ENCODE peak calls at places on chromosomes 16 and 17, in four cellular contexts. One of them, this sample, is unnamed.

GRCh38 chr17:77883213-77883650 is 75.3 kb upstream of the TNRC6C start:
- DNase-seq in thoracic aorta: no peak
- DNase-seq in EL: no peak
- DNase-seq in Daoy: no peak
- DNase-seq in this sample: no peak

GRCh38 chr17:40779181-40779909 is 3.0 kb downstream of the KRT27 start:
- DNase-seq in thoracic aorta: no peak
- DNase-seq in EL: no peak
- DNase-seq in Daoy: no peak
- DNase-seq in this sample: no peak

GRCh38 chr17:69643686-69644085 is 229.2 kb downstream of the MAP2K6 start:
- DNase-seq in thoracic aorta: no peak
- DNase-seq in EL: no peak
- DNase-seq in Daoy: no peak
- DNase-seq in this sample: no peak

GRCh38 chr17:80262775-80263244 is 2.2 kb downstream of the RNF213 start:
- DNase-seq in thoracic aorta: no peak
- DNase-seq in EL: no peak
- DNase-seq in Daoy: no peak
- DNase-seq in this sample: no peak

GRCh38 chr16:56259425-56259779 is 68.1 kb downstream of the GNAO1 start:
- DNase-seq in thoracic aorta: no peak
- DNase-seq in EL: no peak
- DNase-seq in Daoy: no peak
- DNase-seq in this sample: no peak

GRCh38 chr17:48718781-48719641 is 3.3 kb downstream of the PRAC1 start:
- DNase-seq in thoracic aorta: no peak
- DNase-seq in EL: no peak
- DNase-seq in Daoy: no peak
- DNase-seq in this sample: no peak

GRCh38 chr17:42027961-42028790 is 8.3 kb downstream of the NKIRAS2 start:
- DNase-seq in thoracic aorta: no peak
- DNase-seq in EL: peak; percentile 28
- DNase-seq in Daoy: no peak
- DNase-seq in this sample: no peak

GRCh38 chr16:84357191-84357651 is 11.1 kb upstream of the ATP2C2 start:
- DNase-seq in thoracic aorta: no peak
- DNase-seq in EL: peak; percentile 56
- DNase-seq in Daoy: peak; percentile 80
- DNase-seq in this sample: no peak

GRCh38 chr16:50407351-50407750 is 38.6 kb upstream of the BRD7 start:
- DNase-seq in thoracic aorta: no peak
- DNase-seq in EL: no peak
- DNase-seq in Daoy: no peak
- DNase-seq in this sample: peak; percentile 36

GRCh38 chr16:57104706-57105105 is 12.3 kb downstream of the CPNE2 start:
- DNase-seq in thoracic aorta: no peak
- DNase-seq in EL: no peak
- DNase-seq in Daoy: no peak
- DNase-seq in this sample: no peak

GRCh38 chr17:77494664-77495435 is 354.1 kb downstream of the SEC14L1 start:
- DNase-seq in thoracic aorta: peak; percentile 49
- DNase-seq in EL: peak; percentile 73
- DNase-seq in Daoy: peak; percentile 84
- DNase-seq in this sample: peak; percentile 78

GRCh38 chr16:66036162-66036561 is 330.3 kb upstream of the CDH5 start:
- DNase-seq in thoracic aorta: no peak
- DNase-seq in EL: peak; percentile 15
- DNase-seq in Daoy: peak; percentile 23
- DNase-seq in this sample: no peak

GRCh38 chr16:89898201-89898967 is 20.3 kb upstream of the MC1R start:
- DNase-seq in thoracic aorta: no peak
- DNase-seq in EL: no peak
- DNase-seq in Daoy: no peak
- DNase-seq in this sample: no peak

GRCh38 chr16:2846511-2847310 is 11.3 kb downstream of the PRSS22 start:
- DNase-seq in thoracic aorta: no peak
- DNase-seq in EL: peak; percentile 34
- DNase-seq in Daoy: peak; percentile 48
- DNase-seq in this sample: no peak

GRCh38 chr17:3576970-3577369 is 19.4 kb upstream of the TRPV3 start:
- DNase-seq in thoracic aorta: no peak
- DNase-seq in EL: no peak
- DNase-seq in Daoy: no peak
- DNase-seq in this sample: no peak

GRCh38 chr16:50742521-50743150 is 750 bp downstream of the CYLD start:
- DNase-seq in thoracic aorta: no peak
- DNase-seq in EL: peak; percentile 71
- DNase-seq in Daoy: peak; percentile 34
- DNase-seq in this sample: no peak

GRCh38 chr17:58187675-58188074 is 4.9 kb upstream of the EPX start:
- DNase-seq in thoracic aorta: no peak
- DNase-seq in EL: no peak
- DNase-seq in Daoy: no peak
- DNase-seq in this sample: no peak

GRCh38 chr17:41463746-41464145 is 3.4 kb downstream of the KRT32 start:
- DNase-seq in thoracic aorta: no peak
- DNase-seq in EL: no peak
- DNase-seq in Daoy: no peak
- DNase-seq in this sample: no peak

GRCh38 chr17:44382917-44383316 is 6.5 kb downstream of the ITGA2B start:
- DNase-seq in thoracic aorta: no peak
- DNase-seq in EL: no peak
- DNase-seq in Daoy: no peak
- DNase-seq in this sample: no peak

GRCh38 chr17:81821603-81822311 is 11.3 kb downstream of the MCRIP1 start:
- DNase-seq in thoracic aorta: peak; percentile 40
- DNase-seq in EL: peak; percentile 27
- DNase-seq in Daoy: peak; percentile 82
- DNase-seq in this sample: no peak